ENCODE peak calls at places on chromosomes 1 and 21, in ten cellular contexts. B is GM10248, Y is heart left ventricle, Z is mesothelial cell of epicardium, V is ovary, O is mucosa of descending colon, X is mammary epithelial cell, U is HFFc6, L is choroid plexus epithelial cell, P is psoas muscle. D is an unnamed sample.

GRCh38 chr1:232891116-232891515 is 59.3 kb upstream of the NTPCR start:
- DNase-seq in Z (no peak), O (no peak), X (peak; percentile 66), B (no peak), U (no peak), V (no peak), L (peak; percentile 96), Y (no peak), P (no peak), D (peak; percentile 79)

GRCh38 chr1:55631508-55631907 is 416.3 kb upstream of the USP24 start:
- DNase-seq in B (no peak), Z (no peak), V (no peak), X (peak; percentile 57), O (no peak), L (no peak), Y (no peak), P (no peak), U (peak; percentile 60), D (no peak)

GRCh38 chr21:45283611-45284455 is 3.9 kb downstream of the POFUT2 start:
- DNase-seq in V (peak; percentile 31), U (no peak), Z (no peak), B (no peak), O (peak; percentile 43), Y (no peak), P (no peak), X (no peak), L (no peak), D (no peak)

GRCh38 chr1:40847023-40847740 is 15.0 kb downstream of the CITED4 start:
- DNase-seq in Y (no peak), L (no peak), B (no peak), U (peak; percentile 43), Z (no peak), O (no peak), P (no peak), V (no peak), X (peak; percentile 75), D (no peak)

GRCh38 chr1:241219449-241219848 is 137.6 kb downstream of the RGS7 start:
- DNase-seq in B (no peak), U (no peak), X (no peak), L (no peak), Z (no peak), O (no peak), V (no peak), P (no peak), Y (no peak), D (no peak)

GRCh38 chr1:113930499-113931161 is 1.5 kb downstream of the HIPK1 start:
- DNase-seq in O (no peak), B (peak; percentile 57), U (peak; percentile 82), Y (no peak), Z (no peak), X (peak; percentile 67), V (no peak), P (no peak), L (peak; percentile 72), D (no peak)

GRCh38 chr21:36732217-36732616 is 33.3 kb downstream of the SIM2 start:
- DNase-seq in L (no peak), X (no peak), Z (no peak), U (no peak), Y (peak; percentile 8), B (no peak), P (no peak), V (no peak), O (no peak), D (no peak)

GRCh38 chr1:232643227-232643626 is 13.3 kb upstream of the SIPA1L2 start:
- DNase-seq in U (no peak), P (no peak), L (peak; percentile 33), X (no peak), Z (no peak), O (no peak), V (no peak), Y (no peak), B (no peak), D (no peak)

GRCh38 chr1:25896266-25896665 is 10.0 kb downstream of the STMN1 start:
- DNase-seq in L (peak; percentile 57), Z (no peak), B (no peak), O (no peak), Y (no peak), P (no peak), U (no peak), V (no peak), X (no peak), D (no peak)

GRCh38 chr21:45509566-45510465 is 32.4 kb downstream of the SLC19A1 start:
- DNase-seq in U (no peak), V (peak; percentile 39), X (no peak), L (no peak), O (peak; percentile 53), Z (no peak), Y (no peak), B (no peak), P (peak; percentile 12), D (no peak)

GRCh38 chr1:168293372-168293771 is 12.7 kb downstream of the TBX19 start:
- DNase-seq in O (no peak), B (no peak), L (no peak), V (no peak), X (no peak), Z (no peak), Y (no peak), P (no peak), U (no peak), D (no peak)

GRCh38 chr1:227299238-227299637 is 19.1 kb downstream of the CDC42BPA start:
- DNase-seq in P (no peak), L (peak; percentile 74), O (no peak), X (no peak), U (no peak), Y (no peak), B (no peak), V (no peak), Z (no peak), D (no peak)

GRCh38 chr21:42763578-42764442 is 110.4 kb downstream of the PDE9A start:
- DNase-seq in X (no peak), L (no peak), O (no peak), P (no peak), Z (no peak), B (no peak), V (no peak), U (no peak), Y (no peak), D (no peak)

GRCh38 chr1:64963466-64963865 is 2.9 kb downstream of the JAK1 start:
- DNase-seq in V (no peak), U (no peak), B (no peak), P (no peak), Z (no peak), Y (no peak), X (no peak), O (no peak), L (no peak), D (no peak)

GRCh38 chr1:205183676-205184335 is 27.7 kb downstream of the DSTYK start:
- DNase-seq in P (no peak), V (no peak), U (peak; percentile 9), Z (no peak), X (no peak), L (peak; percentile 74), O (no peak), B (no peak), Y (peak; percentile 26), D (no peak)

GRCh38 chr1:58816072-58816746 is 32.4 kb upstream of the JUN start:
- DNase-seq in B (peak; percentile 92), L (peak; percentile 90), P (peak; percentile 93), Y (peak; percentile 92), X (peak; percentile 84), Z (peak; percentile 66), V (peak; percentile 91), O (peak; percentile 96), U (peak; percentile 93), D (peak; percentile 75)
- TF ChIP-seq CTCF in B (peak; percentile 33), L (peak; percentile 29), P (no peak), Y (no peak), X (no peak), Z (no peak), V (no peak), O (no peak), U (peak; percentile 35), D (peak; percentile 12)

DNA sequence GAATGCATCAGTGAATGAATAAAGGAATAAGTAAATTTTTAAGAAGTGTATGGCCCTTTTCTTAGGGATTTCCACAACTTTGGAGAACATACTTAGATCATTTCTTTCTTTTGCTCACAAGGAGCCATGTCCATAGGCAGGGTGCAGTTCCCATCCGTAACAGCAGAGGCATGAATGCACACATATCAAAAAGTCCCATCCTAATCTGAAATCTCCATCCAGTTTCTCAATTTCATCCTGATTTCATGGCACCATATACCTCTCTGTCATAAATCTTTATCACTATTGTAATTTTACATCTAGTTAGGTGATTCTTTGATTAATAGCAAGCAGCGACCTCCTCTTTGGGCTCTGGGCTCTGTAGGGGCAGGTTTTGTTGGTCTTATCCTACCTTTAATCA is 359.2 kb downstream of the RRAGC start:
- DNase-seq in V (no peak), Y (no peak), X (no peak), Z (no peak), U (no peak), L (peak; percentile 31), B (no peak), O (no peak), P (no peak), D (no peak)
- TF ChIP-seq CTCF in V (no peak), Y (no peak), X (peak; percentile 48), Z (peak; percentile 54), U (peak; percentile 46), L (peak; percentile 63), B (no peak), O (no peak), P (peak; percentile 12), D (no peak)

DNA sequence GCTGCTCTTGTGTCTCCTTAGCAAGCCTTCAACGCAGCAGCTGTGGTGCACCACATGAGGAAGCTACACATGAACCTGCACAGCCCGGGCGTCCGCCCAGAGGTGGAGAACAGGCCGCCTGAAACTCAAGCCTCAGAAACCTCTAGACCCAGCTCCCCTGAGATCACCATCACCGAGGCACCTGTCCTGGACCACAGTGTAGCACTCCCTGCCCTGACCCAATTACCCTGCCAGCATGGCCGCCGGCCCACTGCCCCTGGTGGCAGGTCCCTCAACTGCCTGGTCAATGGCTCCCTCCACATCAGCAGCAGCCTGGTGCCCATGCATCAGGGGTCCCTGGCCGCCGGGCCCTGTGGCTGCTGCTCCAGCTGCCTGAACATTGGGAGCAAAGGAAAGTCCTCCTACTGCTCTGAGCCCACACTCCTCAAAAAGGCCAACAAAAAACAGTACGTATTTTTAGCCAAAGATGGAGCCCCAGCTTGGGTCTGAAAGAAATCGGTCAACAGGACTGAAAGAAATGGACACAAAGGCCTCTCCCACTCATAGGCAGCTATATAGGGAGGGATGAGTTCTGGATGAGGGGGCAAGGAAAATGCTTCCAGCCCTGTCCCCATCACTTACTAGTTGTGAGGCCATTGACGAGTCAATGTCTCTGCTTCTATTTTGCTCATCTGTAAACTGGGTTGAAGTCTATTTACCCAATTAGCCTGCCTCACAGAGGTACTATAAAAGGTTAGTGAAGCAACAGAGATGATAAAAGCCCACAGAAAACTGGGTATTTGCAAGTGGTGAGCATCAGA is 28.5 kb downstream of the CAMK1G start:
- DNase-seq in B (no peak), V (no peak), P (peak; percentile 37), Z (no peak), Y (no peak), U (no peak), X (peak; percentile 75), L (no peak), O (no peak), D (no peak)
- TF ChIP-seq CTCF in B (no peak), V (no peak), P (peak; percentile 54), Z (no peak), Y (no peak), U (peak; percentile 42), X (peak; percentile 36), L (no peak), O (no peak), D (no peak)

DNA sequence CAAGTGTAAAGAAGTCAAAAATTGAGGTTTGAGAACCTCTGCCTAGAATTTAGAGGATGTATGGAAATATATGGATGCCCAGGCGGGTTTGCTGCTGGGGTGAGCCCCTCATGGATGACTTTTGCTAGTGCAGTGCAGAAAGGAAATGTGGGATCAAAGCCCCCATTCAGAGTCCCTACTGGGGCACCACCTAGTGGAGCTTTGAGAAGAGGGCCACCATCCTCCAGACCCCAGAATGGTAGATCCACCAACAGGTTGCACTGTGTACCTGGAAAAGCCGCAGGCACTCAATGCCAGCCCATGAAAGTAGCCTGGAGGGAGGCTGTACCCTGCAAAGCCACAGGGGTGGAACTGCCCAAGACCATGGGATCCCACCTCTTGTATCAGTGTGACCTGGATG is 330.7 kb upstream of the DPYD start:
- DNase-seq in B (no peak), Y (no peak), Z (no peak), X (no peak), U (no peak), O (no peak), P (no peak), L (no peak), V (no peak), D (no peak)
- TF ChIP-seq CTCF in B (no peak), Y (no peak), Z (no peak), X (no peak), U (peak; percentile 38), O (no peak), P (no peak), L (no peak), V (no peak), D (no peak)